ENCODE peak calls at places on chromosomes 13 and 19, in four cellular contexts. One of them, this sample, is unnamed.

GRCh38 chr19:21569497-21569870 is 64.1 kb downstream of the ZNF429 start:
- DNase-seq in SK-N-SH: no peak
- DNase-seq in GM12878: no peak
- DNase-seq in HepG2: no peak
- DNase-seq in this sample: no peak

GRCh38 chr19:317710-318508 is 26.7 kb downstream of the MIER2 start:
- DNase-seq in HepG2: no peak
- DNase-seq in SK-N-SH: no peak
- DNase-seq in GM12878: no peak
- DNase-seq in this sample: no peak

GRCh38 chr19:8501968-8502367 is 472 bp downstream of the PRAM1 start:
- DNase-seq in SK-N-SH: no peak
- DNase-seq in GM12878: no peak
- DNase-seq in HepG2: no peak
- DNase-seq in this sample: no peak

GRCh38 chr19:10105241-10106099 is 692 bp upstream of the PPAN start:
- DNase-seq in GM12878: peak; percentile 82
- DNase-seq in SK-N-SH: no peak
- DNase-seq in HepG2: no peak
- DNase-seq in this sample: no peak

GRCh38 chr19:39540333-39540673 is 342 bp upstream of the EID2 start:
- DNase-seq in SK-N-SH: no peak
- DNase-seq in GM12878: no peak
- DNase-seq in HepG2: no peak
- DNase-seq in this sample: no peak

GRCh38 chr13:107466326-107466725 is 749.0 kb downstream of the LIG4 start:
- DNase-seq in SK-N-SH: no peak
- DNase-seq in HepG2: no peak
- DNase-seq in GM12878: no peak
- DNase-seq in this sample: no peak

GRCh38 chr19:48469056-48469881 is at the start of gene CYTH2:
- DNase-seq in HepG2: peak; percentile 99
- DNase-seq in SK-N-SH: peak; percentile 95
- DNase-seq in GM12878: peak; percentile 99
- DNase-seq in this sample: peak; percentile 100

GRCh38 chr19:5935473-5936307 is 21.6 kb downstream of the CAPS start:
- DNase-seq in SK-N-SH: peak; percentile 74
- DNase-seq in GM12878: no peak
- DNase-seq in HepG2: no peak
- DNase-seq in this sample: no peak

GRCh38 chr19:2478756-2479555 is 3.0 kb downstream of the GADD45B start:
- DNase-seq in HepG2: no peak
- DNase-seq in GM12878: no peak
- DNase-seq in SK-N-SH: no peak
- DNase-seq in this sample: peak; percentile 84

GRCh38 chr13:113977976-113978375 is 4.1 kb upstream of the C13orf46 start:
- DNase-seq in GM12878: no peak
- DNase-seq in HepG2: no peak
- DNase-seq in SK-N-SH: no peak
- DNase-seq in this sample: no peak

GRCh38 chr13:37617162-37617561 is 18.6 kb upstream of the POSTN start:
- DNase-seq in GM12878: no peak
- DNase-seq in SK-N-SH: no peak
- DNase-seq in HepG2: no peak
- DNase-seq in this sample: no peak

GRCh38 chr19:55179570-55180484 is at the start of gene SYT5:
- DNase-seq in SK-N-SH: peak; percentile 86
- DNase-seq in HepG2: no peak
- DNase-seq in GM12878: no peak
- DNase-seq in this sample: peak; percentile 90

GRCh38 chr19:3243851-3244700 is 19.6 kb downstream of the CELF5 start:
- DNase-seq in HepG2: peak; percentile 55
- DNase-seq in SK-N-SH: no peak
- DNase-seq in GM12878: no peak
- DNase-seq in this sample: peak; percentile 81

GRCh38 chr13:91493442-91493841 is 95.0 kb downstream of the GPC5 start:
- DNase-seq in SK-N-SH: no peak
- DNase-seq in HepG2: no peak
- DNase-seq in GM12878: no peak
- DNase-seq in this sample: no peak

GRCh38 chr13:50483416-50483815 is 360.1 kb downstream of the DLEU7 start:
- DNase-seq in HepG2: no peak
- DNase-seq in SK-N-SH: no peak
- DNase-seq in GM12878: no peak
- DNase-seq in this sample: no peak

GRCh38 chr13:64992314-64992713 is 2237.8 kb downstream of the PCDH9 start:
- DNase-seq in GM12878: no peak
- DNase-seq in HepG2: no peak
- DNase-seq in SK-N-SH: no peak
- DNase-seq in this sample: no peak

GRCh38 chr19:40533508-40533907 is 43.2 kb upstream of the SHKBP1 start:
- DNase-seq in SK-N-SH: no peak
- DNase-seq in GM12878: no peak
- DNase-seq in HepG2: no peak
- DNase-seq in this sample: no peak

GRCh38 chr19:4186087-4186993 is 3.9 kb downstream of the ANKRD24 start:
- DNase-seq in SK-N-SH: peak; percentile 90
- DNase-seq in HepG2: peak; percentile 67
- DNase-seq in GM12878: no peak
- DNase-seq in this sample: peak; percentile 66

GRCh38 chr19:40376286-40376862 is 13.6 kb downstream of the HIPK4 start:
- DNase-seq in SK-N-SH: peak; percentile 14
- DNase-seq in GM12878: no peak
- DNase-seq in HepG2: no peak
- DNase-seq in this sample: no peak

GRCh38 chr19:16273005-16273404 is 51.6 kb upstream of the KLF2 start:
- DNase-seq in SK-N-SH: no peak
- DNase-seq in GM12878: no peak
- DNase-seq in HepG2: no peak
- DNase-seq in this sample: no peak

GRCh38 chr13:95604534-95604915 is 40.0 kb downstream of the DZIP1 start:
- DNase-seq in SK-N-SH: no peak
- DNase-seq in HepG2: no peak
- DNase-seq in GM12878: no peak
- DNase-seq in this sample: no peak

GRCh38 chr19:19260417-19260816 is 12.7 kb downstream of the TM6SF2 start:
- DNase-seq in GM12878: no peak
- DNase-seq in SK-N-SH: no peak
- DNase-seq in HepG2: no peak
- DNase-seq in this sample: no peak

GRCh38 chr13:44489751-44490150 is 86.4 kb downstream of the TSC22D1 start:
- DNase-seq in GM12878: no peak
- DNase-seq in HepG2: no peak
- DNase-seq in SK-N-SH: no peak
- DNase-seq in this sample: no peak

GRCh38 chr13:59643906-59644626 is 519.7 kb downstream of the DIAPH3 start:
- DNase-seq in GM12878: no peak
- DNase-seq in SK-N-SH: no peak
- DNase-seq in HepG2: no peak
- DNase-seq in this sample: no peak

GRCh38 chr13:97253581-97254293 is 31.6 kb downstream of the MBNL2 start:
- DNase-seq in SK-N-SH: no peak
- DNase-seq in GM12878: no peak
- DNase-seq in HepG2: no peak
- DNase-seq in this sample: no peak

GRCh38 chr13:22120646-22121045 is 449.8 kb downstream of the FGF9 start:
- DNase-seq in SK-N-SH: no peak
- DNase-seq in HepG2: no peak
- DNase-seq in GM12878: no peak
- DNase-seq in this sample: no peak

GRCh38 chr13:106417467-106418110 is 117.9 kb downstream of the EFNB2 start:
- DNase-seq in HepG2: no peak
- DNase-seq in SK-N-SH: no peak
- DNase-seq in GM12878: no peak
- DNase-seq in this sample: no peak

GRCh38 chr13:106415971-106416370 is 119.5 kb downstream of the EFNB2 start:
- DNase-seq in GM12878: no peak
- DNase-seq in SK-N-SH: no peak
- DNase-seq in HepG2: no peak
- DNase-seq in this sample: no peak

GRCh38 chr13:106416645-106417044 is 118.8 kb downstream of the EFNB2 start:
- DNase-seq in HepG2: no peak
- DNase-seq in SK-N-SH: no peak
- DNase-seq in GM12878: no peak
- DNase-seq in this sample: no peak

GRCh38 chr13:106418556-106418955 is 116.9 kb downstream of the EFNB2 start:
- DNase-seq in GM12878: no peak
- DNase-seq in HepG2: no peak
- DNase-seq in SK-N-SH: peak; percentile 66
- DNase-seq in this sample: no peak

DNA sequence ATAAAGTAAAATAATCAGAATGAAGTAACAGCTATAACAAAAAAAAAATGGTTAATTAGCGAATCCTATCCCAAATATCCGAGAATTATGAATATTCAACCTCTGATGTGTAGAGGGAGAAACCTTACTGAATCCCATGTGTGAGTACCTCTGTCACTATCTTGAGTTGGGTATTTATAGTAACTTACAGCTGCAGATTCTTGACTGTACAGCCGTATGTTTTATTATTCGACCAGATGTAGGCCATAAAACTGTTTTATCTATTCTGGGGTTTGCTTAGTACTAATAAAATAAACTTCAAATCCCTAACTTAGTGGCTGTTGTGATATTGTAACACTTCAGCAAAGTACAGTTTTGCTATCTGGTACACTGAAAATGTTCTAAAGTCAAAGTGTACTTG is 120.0 kb downstream of the EFNB2 start:
- DNase-seq in GM12878: no peak
- DNase-seq in SK-N-SH: no peak
- DNase-seq in HepG2: no peak
- DNase-seq in this sample: no peak
- TF ChIP-seq TCF12 in GM12878: no peak
- TF ChIP-seq TCF12 in SK-N-SH: no peak
- TF ChIP-seq TCF12 in HepG2: no peak
- TF ChIP-seq TCF12 in this sample: no peak

GRCh38 chr13:29458419-29458818 is 137.1 kb downstream of the SLC7A1 start:
- DNase-seq in GM12878: no peak
- DNase-seq in HepG2: no peak
- DNase-seq in SK-N-SH: no peak
- DNase-seq in this sample: no peak

GRCh38 chr13:29456419-29456818 is 139.1 kb downstream of the SLC7A1 start:
- DNase-seq in GM12878: no peak
- DNase-seq in SK-N-SH: no peak
- DNase-seq in HepG2: no peak
- DNase-seq in this sample: no peak

GRCh38 chr13:29459818-29460335 is 135.6 kb downstream of the SLC7A1 start:
- DNase-seq in HepG2: no peak
- DNase-seq in SK-N-SH: no peak
- DNase-seq in GM12878: no peak
- DNase-seq in this sample: no peak

GRCh38 chr13:29454931-29455481 is 140.5 kb downstream of the SLC7A1 start:
- DNase-seq in SK-N-SH: no peak
- DNase-seq in HepG2: peak; percentile 16
- DNase-seq in GM12878: no peak
- DNase-seq in this sample: peak; percentile 55

GRCh38 chr13:29457299-29457698 is 138.2 kb downstream of the SLC7A1 start:
- DNase-seq in GM12878: no peak
- DNase-seq in SK-N-SH: no peak
- DNase-seq in HepG2: no peak
- DNase-seq in this sample: no peak
- TF ChIP-seq TCF12 in GM12878: no peak
- TF ChIP-seq TCF12 in SK-N-SH: peak; percentile 90
- TF ChIP-seq TCF12 in HepG2: no peak
- TF ChIP-seq TCF12 in this sample: no peak

GRCh38 chr13:79404361-79404760 is 1.7 kb downstream of the RBM26 start:
- DNase-seq in HepG2: no peak
- DNase-seq in SK-N-SH: no peak
- DNase-seq in GM12878: no peak
- DNase-seq in this sample: no peak
- TF ChIP-seq TCF12 in HepG2: no peak
- TF ChIP-seq TCF12 in SK-N-SH: no peak
- TF ChIP-seq TCF12 in GM12878: no peak
- TF ChIP-seq TCF12 in this sample: no peak

GRCh38 chr13:80558074-80558473 is 217.1 kb upstream of the SPRY2 start:
- DNase-seq in GM12878: no peak
- DNase-seq in SK-N-SH: no peak
- DNase-seq in HepG2: no peak
- DNase-seq in this sample: no peak
- TF ChIP-seq TCF12 in GM12878: no peak
- TF ChIP-seq TCF12 in SK-N-SH: no peak
- TF ChIP-seq TCF12 in HepG2: no peak
- TF ChIP-seq TCF12 in this sample: no peak

GRCh38 chr19:56383826-56384605 is 9.3 kb downstream of the ZNF582 start:
- DNase-seq in GM12878: no peak
- DNase-seq in SK-N-SH: no peak
- DNase-seq in HepG2: no peak
- DNase-seq in this sample: no peak
- TF ChIP-seq TCF12 in GM12878: no peak
- TF ChIP-seq TCF12 in SK-N-SH: no peak
- TF ChIP-seq TCF12 in HepG2: no peak
- TF ChIP-seq TCF12 in this sample: no peak

GRCh38 chr13:33721719-33722118 is 96.2 kb upstream of the RFC3 start:
- DNase-seq in HepG2: no peak
- DNase-seq in GM12878: no peak
- DNase-seq in SK-N-SH: no peak
- DNase-seq in this sample: no peak
- TF ChIP-seq TCF12 in HepG2: no peak
- TF ChIP-seq TCF12 in GM12878: no peak
- TF ChIP-seq TCF12 in SK-N-SH: peak; percentile 71
- TF ChIP-seq TCF12 in this sample: no peak

GRCh38 chr13:110185696-110186095 is 121.3 kb downstream of the COL4A1 start:
- DNase-seq in GM12878: no peak
- DNase-seq in SK-N-SH: no peak
- DNase-seq in HepG2: no peak
- DNase-seq in this sample: no peak
- TF ChIP-seq TCF12 in GM12878: no peak
- TF ChIP-seq TCF12 in SK-N-SH: no peak
- TF ChIP-seq TCF12 in HepG2: no peak
- TF ChIP-seq TCF12 in this sample: no peak

GRCh38 chr13:46850214-46850613 is 46.6 kb downstream of the HTR2A start:
- DNase-seq in GM12878: no peak
- DNase-seq in HepG2: no peak
- DNase-seq in SK-N-SH: no peak
- DNase-seq in this sample: no peak

GRCh38 chr13:46845146-46845545 is 48.2 kb upstream of the ESD start:
- DNase-seq in GM12878: no peak
- DNase-seq in HepG2: no peak
- DNase-seq in SK-N-SH: no peak
- DNase-seq in this sample: no peak

GRCh38 chr13:46852168-46852567 is 44.7 kb downstream of the HTR2A start:
- DNase-seq in SK-N-SH: no peak
- DNase-seq in GM12878: no peak
- DNase-seq in HepG2: no peak
- DNase-seq in this sample: no peak

GRCh38 chr13:46844431-46844830 is 47.5 kb upstream of the ESD start:
- DNase-seq in SK-N-SH: no peak
- DNase-seq in GM12878: no peak
- DNase-seq in HepG2: no peak
- DNase-seq in this sample: no peak

DNA sequence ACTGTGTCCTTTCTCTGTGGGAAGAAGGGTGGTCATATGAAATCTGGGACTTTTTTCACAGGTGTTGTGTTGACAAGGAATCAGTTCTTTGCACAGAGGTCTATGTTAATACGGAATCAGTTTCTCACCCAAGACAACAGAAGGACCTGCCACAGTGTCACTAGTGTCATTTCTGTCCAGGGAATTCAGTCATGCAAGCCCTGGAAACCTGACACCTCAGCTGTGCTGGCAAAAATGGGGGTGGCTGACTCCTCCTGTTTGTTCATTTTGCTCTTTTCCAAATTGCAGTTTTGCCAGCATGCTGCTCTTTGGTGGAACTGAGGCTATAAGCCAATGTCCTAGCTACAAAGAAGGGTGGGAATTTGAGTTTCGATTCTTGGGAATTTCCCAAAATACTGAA is 49.8 kb upstream of the ESD start:
- DNase-seq in GM12878: no peak
- DNase-seq in SK-N-SH: no peak
- DNase-seq in HepG2: no peak
- DNase-seq in this sample: no peak
- TF ChIP-seq TCF12 in GM12878: no peak
- TF ChIP-seq TCF12 in SK-N-SH: no peak
- TF ChIP-seq TCF12 in HepG2: no peak
- TF ChIP-seq TCF12 in this sample: no peak

This sample was measured in H1.